ENCODE peak calls at places on chromosomes 3 and 15, in six cellular contexts. One of them, this sample, is unnamed. For H3K27me3, the result is how much of the 10 kb centered on the place peaks cover.

GRCh38 chr15:85095566-85095965 is 113.9 kb downstream of the PDE8A start:
- DNase-seq in sigmoid colon: no peak
- DNase-seq in right lobe of liver: no peak
- DNase-seq in heart left ventricle: no peak
- DNase-seq in IMR-90: no peak
- DNase-seq in transverse colon: no peak
- DNase-seq in this sample: no peak

GRCh38 chr15:38130739-38131498 is 121.7 kb upstream of the SPRED1 start:
- DNase-seq in sigmoid colon: peak
- DNase-seq in right lobe of liver: peak
- DNase-seq in heart left ventricle: peak
- DNase-seq in IMR-90: peak
- DNase-seq in transverse colon: peak
- DNase-seq in this sample: peak

GRCh38 chr3:189776163-189776824 is 145.1 kb downstream of the TP63 start:
- DNase-seq in sigmoid colon: no peak
- DNase-seq in right lobe of liver: no peak
- DNase-seq in heart left ventricle: no peak
- DNase-seq in IMR-90: no peak
- DNase-seq in transverse colon: no peak
- DNase-seq in this sample: no peak

GRCh38 chr3:184259878-184260570 is 1.3 kb downstream of the CAMK2N2 start:
- DNase-seq in sigmoid colon: no peak
- DNase-seq in right lobe of liver: no peak
- DNase-seq in heart left ventricle: no peak
- DNase-seq in IMR-90: peak
- DNase-seq in transverse colon: peak
- DNase-seq in this sample: no peak

GRCh38 chr3:151305081-151305777 is 11.4 kb downstream of the GPR87 start:
- DNase-seq in sigmoid colon: peak
- DNase-seq in right lobe of liver: peak
- DNase-seq in heart left ventricle: no peak
- DNase-seq in IMR-90: peak
- DNase-seq in transverse colon: peak
- DNase-seq in this sample: peak

GRCh38 chr3:40593351-40593750 is 68.6 kb downstream of the ZNF621 start:
- DNase-seq in sigmoid colon: no peak
- DNase-seq in right lobe of liver: no peak
- DNase-seq in heart left ventricle: no peak
- DNase-seq in IMR-90: no peak
- DNase-seq in transverse colon: no peak
- DNase-seq in this sample: no peak

GRCh38 chr3:46921041-46921440 is 43.5 kb downstream of the PTH1R start:
- DNase-seq in sigmoid colon: no peak
- DNase-seq in right lobe of liver: peak
- DNase-seq in heart left ventricle: no peak
- DNase-seq in IMR-90: no peak
- DNase-seq in transverse colon: peak
- DNase-seq in this sample: peak

GRCh38 chr15:96549136-96549535 is 218.6 kb downstream of the NR2F2 start:
- DNase-seq in sigmoid colon: no peak
- DNase-seq in right lobe of liver: no peak
- DNase-seq in heart left ventricle: no peak
- DNase-seq in IMR-90: no peak
- DNase-seq in transverse colon: no peak
- DNase-seq in this sample: no peak

GRCh38 chr3:125129512-125129962 is 73.7 kb upstream of the HEG1 start:
- DNase-seq in sigmoid colon: peak
- DNase-seq in right lobe of liver: no peak
- DNase-seq in heart left ventricle: peak
- DNase-seq in IMR-90: peak
- DNase-seq in transverse colon: peak
- DNase-seq in this sample: no peak

GRCh38 chr3:119681279-119681678 is 4.1 kb upstream of the COX17 start:
- DNase-seq in sigmoid colon: no peak
- DNase-seq in right lobe of liver: no peak
- DNase-seq in heart left ventricle: no peak
- DNase-seq in IMR-90: peak
- DNase-seq in transverse colon: no peak
- DNase-seq in this sample: no peak

GRCh38 chr15:94075349-94075748 is 156.0 kb upstream of the MCTP2 start:
- DNase-seq in sigmoid colon: peak
- DNase-seq in right lobe of liver: no peak
- DNase-seq in heart left ventricle: peak
- DNase-seq in IMR-90: peak
- DNase-seq in transverse colon: peak
- DNase-seq in this sample: peak

GRCh38 chr3:62051506-62051905 is 321.8 kb downstream of the FEZF2 start:
- DNase-seq in sigmoid colon: no peak
- DNase-seq in right lobe of liver: no peak
- DNase-seq in heart left ventricle: no peak
- DNase-seq in IMR-90: peak
- DNase-seq in transverse colon: peak
- DNase-seq in this sample: no peak

GRCh38 chr15:68113751-68114150 is 59.6 kb downstream of the PIAS1 start:
- DNase-seq in sigmoid colon: no peak
- DNase-seq in right lobe of liver: no peak
- DNase-seq in heart left ventricle: no peak
- DNase-seq in IMR-90: no peak
- DNase-seq in transverse colon: no peak
- DNase-seq in this sample: no peak

GRCh38 chr3:177591371-177591770 is 394.1 kb upstream of the TBL1XR1 start:
- DNase-seq in sigmoid colon: no peak
- DNase-seq in right lobe of liver: no peak
- DNase-seq in heart left ventricle: peak
- DNase-seq in IMR-90: no peak
- DNase-seq in transverse colon: peak
- DNase-seq in this sample: no peak

GRCh38 chr3:143510601-143511000 is 337.7 kb downstream of the SLC9A9 start:
- DNase-seq in sigmoid colon: no peak
- DNase-seq in right lobe of liver: no peak
- DNase-seq in heart left ventricle: no peak
- DNase-seq in IMR-90: no peak
- DNase-seq in transverse colon: no peak
- DNase-seq in this sample: no peak

GRCh38 chr3:155241559-155241958 is 51.9 kb downstream of the STRIT1 start:
- DNase-seq in sigmoid colon: no peak
- DNase-seq in right lobe of liver: no peak
- DNase-seq in heart left ventricle: no peak
- DNase-seq in IMR-90: peak
- DNase-seq in transverse colon: no peak
- DNase-seq in this sample: no peak

GRCh38 chr3:100650651-100651611 is 41.5 kb downstream of the ADGRG7 start:
- DNase-seq in sigmoid colon: no peak
- DNase-seq in right lobe of liver: no peak
- DNase-seq in heart left ventricle: no peak
- DNase-seq in IMR-90: peak
- DNase-seq in transverse colon: no peak
- DNase-seq in this sample: no peak

GRCh38 chr3:127822166-127822835 is at the start of gene MGLL:
- DNase-seq in sigmoid colon: peak
- DNase-seq in right lobe of liver: peak
- DNase-seq in heart left ventricle: peak
- DNase-seq in IMR-90: peak
- DNase-seq in transverse colon: peak
- DNase-seq in this sample: no peak

GRCh38 chr3:78804251-78805037 is 963.4 kb downstream of the ROBO1 start:
- DNase-seq in sigmoid colon: no peak
- DNase-seq in right lobe of liver: no peak
- DNase-seq in heart left ventricle: no peak
- DNase-seq in IMR-90: peak
- DNase-seq in transverse colon: no peak
- DNase-seq in this sample: no peak

GRCh38 chr3:171190668-171191067 is 164.1 kb upstream of the SLC2A2 start:
- DNase-seq in sigmoid colon: no peak
- DNase-seq in right lobe of liver: no peak
- DNase-seq in heart left ventricle: no peak
- DNase-seq in IMR-90: peak
- DNase-seq in transverse colon: no peak
- DNase-seq in this sample: no peak

GRCh38 chr15:99450896-99451358 is 114.9 kb upstream of the MEF2A start:
- DNase-seq in sigmoid colon: peak
- DNase-seq in right lobe of liver: peak
- DNase-seq in heart left ventricle: peak
- DNase-seq in IMR-90: no peak
- DNase-seq in transverse colon: peak
- DNase-seq in this sample: peak

GRCh38 chr3:195173696-195174095 is 97.3 kb downstream of the XXYLT1 start:
- DNase-seq in sigmoid colon: no peak
- DNase-seq in right lobe of liver: no peak
- DNase-seq in heart left ventricle: no peak
- DNase-seq in IMR-90: no peak
- DNase-seq in transverse colon: no peak
- DNase-seq in this sample: no peak

GRCh38 chr3:87833039-87833377 is 225.8 kb downstream of the CGGBP1 start:
- DNase-seq in sigmoid colon: no peak
- DNase-seq in right lobe of liver: no peak
- DNase-seq in heart left ventricle: no peak
- DNase-seq in IMR-90: no peak
- DNase-seq in transverse colon: no peak
- DNase-seq in this sample: no peak

GRCh38 chr3:175746308-175746707 is 887.2 kb downstream of the NAALADL2 start:
- DNase-seq in sigmoid colon: no peak
- DNase-seq in right lobe of liver: no peak
- DNase-seq in heart left ventricle: no peak
- DNase-seq in IMR-90: no peak
- DNase-seq in transverse colon: no peak
- DNase-seq in this sample: no peak

DNA sequence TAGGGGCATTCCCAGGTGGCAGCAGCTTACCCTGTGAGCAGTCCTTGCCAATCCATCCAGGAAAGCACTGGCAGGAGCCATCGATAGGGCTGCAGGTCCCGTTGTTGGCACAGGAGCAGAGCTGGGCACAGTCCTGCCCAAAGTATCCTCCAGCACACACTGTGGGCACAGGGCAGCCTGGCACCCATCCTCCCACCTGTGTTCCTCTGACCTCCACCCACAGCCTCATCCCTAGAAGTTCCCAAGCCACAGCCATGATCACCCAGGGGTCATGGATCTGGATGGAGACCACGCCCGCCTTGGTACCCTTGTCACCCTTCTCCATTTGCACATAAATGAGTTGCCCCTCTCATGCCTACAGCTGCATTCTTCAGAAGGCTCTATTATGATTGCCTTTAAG is 48.6 kb downstream of the RAB11A start:
- DNase-seq in sigmoid colon: no peak
- DNase-seq in right lobe of liver: no peak
- DNase-seq in heart left ventricle: no peak
- DNase-seq in IMR-90: no peak
- DNase-seq in transverse colon: no peak
- DNase-seq in this sample: no peak
- TF ChIP-seq POLR2A in sigmoid colon: no peak
- TF ChIP-seq POLR2A in right lobe of liver: no peak
- TF ChIP-seq POLR2A in heart left ventricle: no peak
- TF ChIP-seq POLR2A in IMR-90: no peak
- TF ChIP-seq POLR2A in transverse colon: no peak
- TF ChIP-seq POLR2A in this sample: no peak

GRCh38 chr3:126554560-126555525 is 3.9 kb downstream of the C3orf22 start:
- DNase-seq in sigmoid colon: peak
- DNase-seq in right lobe of liver: no peak
- DNase-seq in heart left ventricle: no peak
- DNase-seq in IMR-90: no peak
- DNase-seq in transverse colon: peak
- DNase-seq in this sample: peak

GRCh38 chr3:126551066-126551838 is 7.5 kb downstream of the C3orf22 start:
- DNase-seq in sigmoid colon: peak
- DNase-seq in right lobe of liver: no peak
- DNase-seq in heart left ventricle: no peak
- DNase-seq in IMR-90: no peak
- DNase-seq in transverse colon: peak
- DNase-seq in this sample: peak

GRCh38 chr3:126553284-126553811 is 5.4 kb downstream of the C3orf22 start:
- DNase-seq in sigmoid colon: no peak
- DNase-seq in right lobe of liver: peak
- DNase-seq in heart left ventricle: no peak
- DNase-seq in IMR-90: no peak
- DNase-seq in transverse colon: peak
- DNase-seq in this sample: peak

GRCh38 chr3:126551839-126552687 is 6.7 kb downstream of the C3orf22 start:
- DNase-seq in sigmoid colon: peak
- DNase-seq in right lobe of liver: peak
- DNase-seq in heart left ventricle: no peak
- DNase-seq in IMR-90: no peak
- DNase-seq in transverse colon: peak
- DNase-seq in this sample: peak

GRCh38 chr3:126552688-126553283 is 5.9 kb downstream of the C3orf22 start:
- DNase-seq in sigmoid colon: peak
- DNase-seq in right lobe of liver: peak
- DNase-seq in heart left ventricle: no peak
- DNase-seq in IMR-90: no peak
- DNase-seq in transverse colon: peak
- DNase-seq in this sample: peak
- H3K27me3 ChIP-seq in sigmoid colon: under half
- H3K27me3 ChIP-seq in right lobe of liver: under half
- H3K27me3 ChIP-seq in heart left ventricle: under half
- H3K27me3 ChIP-seq in IMR-90: under half
- H3K27me3 ChIP-seq in transverse colon: under half
- H3K27me3 ChIP-seq in this sample: under half

DNA sequence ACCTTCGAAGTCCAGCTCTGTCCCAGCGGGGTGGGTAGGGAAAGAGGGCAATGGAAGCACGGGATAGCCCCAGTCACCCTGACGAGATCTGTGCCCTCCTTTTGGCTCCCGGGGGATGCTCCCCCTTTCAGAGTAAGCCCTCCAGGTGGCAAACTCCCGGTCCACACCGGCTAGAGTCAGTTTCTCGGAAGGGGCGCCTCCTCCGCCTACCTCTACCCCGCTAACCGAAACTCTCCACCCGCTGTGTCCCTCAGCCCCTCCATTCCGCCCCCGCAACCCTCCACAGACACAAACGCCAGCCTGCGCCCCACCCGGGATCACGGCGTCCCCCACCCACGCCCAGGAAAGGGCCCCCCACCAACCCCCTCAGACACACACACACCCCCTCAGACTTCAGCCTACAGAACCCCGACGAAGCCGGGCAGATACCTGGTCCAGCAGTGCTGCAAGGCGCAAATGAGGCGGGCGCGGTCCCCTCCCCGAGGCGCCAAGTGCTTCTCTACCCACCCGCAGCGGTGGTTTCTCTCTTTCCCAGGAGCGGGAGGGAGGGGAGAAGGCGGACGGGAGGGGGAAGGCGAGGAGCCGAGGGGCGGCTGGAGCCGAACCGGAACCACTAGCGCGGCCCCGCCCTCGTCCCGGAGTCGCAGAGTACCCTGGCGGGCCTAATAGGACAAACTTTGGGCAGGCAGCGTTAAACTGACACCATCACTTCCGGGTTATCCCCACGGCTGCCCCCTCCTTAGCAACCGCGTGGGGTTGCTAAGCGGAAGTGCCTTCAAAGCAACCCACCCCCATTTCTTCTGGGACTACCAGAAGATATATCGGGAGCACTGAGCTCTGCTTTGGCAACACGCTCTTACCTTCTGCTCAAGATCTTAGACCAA is at the start of gene CSNK1G1:
- DNase-seq in sigmoid colon: peak
- DNase-seq in right lobe of liver: peak
- DNase-seq in heart left ventricle: peak
- DNase-seq in IMR-90: peak
- DNase-seq in transverse colon: peak
- DNase-seq in this sample: peak
- TF ChIP-seq POLR2A in sigmoid colon: peak
- TF ChIP-seq POLR2A in right lobe of liver: peak
- TF ChIP-seq POLR2A in heart left ventricle: peak
- TF ChIP-seq POLR2A in IMR-90: no peak
- TF ChIP-seq POLR2A in transverse colon: peak
- TF ChIP-seq POLR2A in this sample: no peak

GRCh38 chr15:69735126-69735525 is 282.5 kb downstream of the RPLP1 start:
- DNase-seq in sigmoid colon: no peak
- DNase-seq in right lobe of liver: no peak
- DNase-seq in heart left ventricle: no peak
- DNase-seq in IMR-90: no peak
- DNase-seq in transverse colon: no peak
- DNase-seq in this sample: peak
- H3K27me3 ChIP-seq in sigmoid colon: under half
- H3K27me3 ChIP-seq in right lobe of liver: under half
- H3K27me3 ChIP-seq in heart left ventricle: under half
- H3K27me3 ChIP-seq in IMR-90: half or more
- H3K27me3 ChIP-seq in transverse colon: under half
- H3K27me3 ChIP-seq in this sample: under half

This sample was measured in suprapubic skin.